ENCODE peak calls at places on chromosomes 13 and 19, in seven cellular contexts. One of them, this sample, is unnamed.

GRCh38 chr13:33349314-33349995 is 63.9 kb upstream of the STARD13 start:
- DNase-seq in fibroblast of the aortic adventitia: peak; percentile 9
- DNase-seq in aorta: peak; percentile 76
- DNase-seq in upper lobe of right lung: no peak
- DNase-seq in lower leg skin: no peak
- DNase-seq in right lobe of liver: peak; percentile 25
- DNase-seq in GM12864: no peak
- DNase-seq in this sample: no peak

GRCh38 chr19:54677217-54677616 is 14.4 kb downstream of the LILRB4 start:
- DNase-seq in lower leg skin: no peak
- DNase-seq in GM12864: no peak
- DNase-seq in aorta: no peak
- DNase-seq in fibroblast of the aortic adventitia: no peak
- DNase-seq in right lobe of liver: no peak
- DNase-seq in upper lobe of right lung: no peak
- DNase-seq in this sample: no peak

GRCh38 chr19:13839193-13839937 is 37.6 kb upstream of the NANOS3 start:
- DNase-seq in GM12864: peak; percentile 59
- DNase-seq in right lobe of liver: peak; percentile 89
- DNase-seq in fibroblast of the aortic adventitia: peak; percentile 83
- DNase-seq in aorta: peak; percentile 97
- DNase-seq in lower leg skin: peak; percentile 90
- DNase-seq in upper lobe of right lung: peak; percentile 93
- DNase-seq in this sample: peak; percentile 72

GRCh38 chr13:106357198-106357597 is 178.3 kb downstream of the EFNB2 start:
- DNase-seq in right lobe of liver: no peak
- DNase-seq in fibroblast of the aortic adventitia: peak; percentile 25
- DNase-seq in upper lobe of right lung: no peak
- DNase-seq in GM12864: no peak
- DNase-seq in lower leg skin: no peak
- DNase-seq in aorta: no peak
- DNase-seq in this sample: no peak

GRCh38 chr13:23462815-23463559 is 29.5 kb upstream of the SACS start:
- DNase-seq in GM12864: no peak
- DNase-seq in fibroblast of the aortic adventitia: peak; percentile 78
- DNase-seq in aorta: no peak
- DNase-seq in upper lobe of right lung: no peak
- DNase-seq in right lobe of liver: no peak
- DNase-seq in lower leg skin: no peak
- DNase-seq in this sample: no peak

GRCh38 chr13:73075546-73075945 is 16.7 kb downstream of the KLF5 start:
- DNase-seq in aorta: no peak
- DNase-seq in lower leg skin: no peak
- DNase-seq in upper lobe of right lung: no peak
- DNase-seq in right lobe of liver: no peak
- DNase-seq in GM12864: no peak
- DNase-seq in fibroblast of the aortic adventitia: no peak
- DNase-seq in this sample: no peak

GRCh38 chr19:10762656-10763055 is 44.8 kb downstream of the DNM2 start:
- DNase-seq in fibroblast of the aortic adventitia: no peak
- DNase-seq in aorta: no peak
- DNase-seq in GM12864: no peak
- DNase-seq in right lobe of liver: no peak
- DNase-seq in upper lobe of right lung: peak; percentile 72
- DNase-seq in lower leg skin: no peak
- DNase-seq in this sample: no peak

GRCh38 chr19:40578442-40578908 is 1.8 kb downstream of the SHKBP1 start:
- DNase-seq in aorta: no peak
- DNase-seq in GM12864: no peak
- DNase-seq in right lobe of liver: no peak
- DNase-seq in lower leg skin: no peak
- DNase-seq in fibroblast of the aortic adventitia: peak; percentile 33
- DNase-seq in upper lobe of right lung: no peak
- DNase-seq in this sample: no peak

GRCh38 chr13:110281736-110282135 is 25.2 kb downstream of the COL4A1 start:
- DNase-seq in right lobe of liver: no peak
- DNase-seq in lower leg skin: no peak
- DNase-seq in upper lobe of right lung: no peak
- DNase-seq in fibroblast of the aortic adventitia: no peak
- DNase-seq in GM12864: no peak
- DNase-seq in aorta: no peak
- DNase-seq in this sample: no peak

GRCh38 chr13:44819245-44819644 is 170.0 kb downstream of the NUFIP1 start:
- DNase-seq in GM12864: no peak
- DNase-seq in upper lobe of right lung: no peak
- DNase-seq in lower leg skin: no peak
- DNase-seq in right lobe of liver: no peak
- DNase-seq in fibroblast of the aortic adventitia: peak; percentile 75
- DNase-seq in aorta: no peak
- DNase-seq in this sample: peak; percentile 93

GRCh38 chr13:68190826-68191225 is 960.7 kb upstream of the PCDH9 start:
- DNase-seq in aorta: no peak
- DNase-seq in GM12864: no peak
- DNase-seq in fibroblast of the aortic adventitia: peak; percentile 2
- DNase-seq in upper lobe of right lung: no peak
- DNase-seq in right lobe of liver: no peak
- DNase-seq in lower leg skin: peak; percentile 23
- DNase-seq in this sample: peak; percentile 57

GRCh38 chr19:42122691-42123607 is 9.3 kb downstream of the POU2F2 start:
- DNase-seq in aorta: no peak
- DNase-seq in GM12864: no peak
- DNase-seq in lower leg skin: no peak
- DNase-seq in right lobe of liver: no peak
- DNase-seq in upper lobe of right lung: no peak
- DNase-seq in fibroblast of the aortic adventitia: no peak
- DNase-seq in this sample: no peak

GRCh38 chr13:89687066-89687465 is 1660.4 kb upstream of the MIR17HG start:
- DNase-seq in aorta: no peak
- DNase-seq in GM12864: no peak
- DNase-seq in right lobe of liver: no peak
- DNase-seq in lower leg skin: no peak
- DNase-seq in fibroblast of the aortic adventitia: no peak
- DNase-seq in upper lobe of right lung: no peak
- DNase-seq in this sample: peak; percentile 10

GRCh38 chr13:41780736-41781708 is 179.9 kb downstream of the VWA8 start:
- DNase-seq in aorta: no peak
- DNase-seq in GM12864: no peak
- DNase-seq in fibroblast of the aortic adventitia: peak; percentile 83
- DNase-seq in upper lobe of right lung: no peak
- DNase-seq in lower leg skin: no peak
- DNase-seq in right lobe of liver: no peak
- DNase-seq in this sample: peak; percentile 89

DNA sequence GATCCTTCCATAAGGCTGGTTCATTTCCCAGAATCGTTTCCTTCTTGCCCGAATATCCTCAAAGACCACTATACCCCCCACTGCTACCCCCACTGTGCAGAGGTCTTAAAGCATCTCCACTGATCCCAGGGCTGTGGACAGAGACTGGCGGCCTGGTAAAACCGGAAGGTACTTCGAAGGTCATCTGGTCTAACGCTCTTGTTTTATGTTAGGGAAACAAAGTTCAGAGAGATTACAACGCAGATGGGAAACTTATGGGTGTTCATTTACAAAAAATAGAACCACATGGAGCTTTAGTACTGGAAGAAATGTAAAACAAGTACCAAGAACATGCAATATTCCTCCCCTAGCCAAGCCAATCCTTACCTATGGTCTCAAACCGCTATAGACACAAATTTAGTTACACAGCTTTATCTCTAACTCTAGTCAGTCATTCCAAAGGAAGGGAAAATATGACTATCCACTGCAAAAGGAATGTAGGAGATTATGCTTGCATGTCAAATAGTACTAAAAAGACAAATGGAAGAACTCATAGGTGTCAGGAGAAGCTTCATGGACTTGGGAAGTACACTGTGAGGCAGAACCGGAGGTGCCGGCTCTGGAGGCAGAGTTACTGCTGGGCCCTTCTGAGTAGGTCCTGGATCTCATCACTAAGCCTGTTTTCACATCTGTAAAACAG is 97.6 kb downstream of the FOXO1 start:
- DNase-seq in right lobe of liver: no peak
- DNase-seq in aorta: no peak
- DNase-seq in GM12864: no peak
- DNase-seq in upper lobe of right lung: no peak
- DNase-seq in lower leg skin: no peak
- DNase-seq in fibroblast of the aortic adventitia: peak; percentile 56
- DNase-seq in this sample: peak; percentile 45
- H3K4me3 ChIP-seq in right lobe of liver: no peak overlapping the region
- H3K4me3 ChIP-seq in aorta: no peak overlapping the region
- H3K4me3 ChIP-seq in GM12864: no peak overlapping the region
- H3K4me3 ChIP-seq in upper lobe of right lung: no peak overlapping the region
- H3K4me3 ChIP-seq in lower leg skin: no peak overlapping the region
- H3K4me3 ChIP-seq in fibroblast of the aortic adventitia: no peak overlapping the region
- H3K4me3 ChIP-seq in this sample: no peak overlapping the region

GRCh38 chr19:3178973-3179738 is 587 bp downstream of the S1PR4 start:
- DNase-seq in right lobe of liver: peak; percentile 25
- DNase-seq in fibroblast of the aortic adventitia: no peak
- DNase-seq in lower leg skin: no peak
- DNase-seq in upper lobe of right lung: peak; percentile 72
- DNase-seq in GM12864: no peak
- DNase-seq in aorta: peak; percentile 73
- DNase-seq in this sample: no peak
- H3K4me3 ChIP-seq in right lobe of liver: peak overlapping the region; percentile 41
- H3K4me3 ChIP-seq in fibroblast of the aortic adventitia: no peak overlapping the region
- H3K4me3 ChIP-seq in lower leg skin: no peak overlapping the region
- H3K4me3 ChIP-seq in upper lobe of right lung: peak overlapping the region; percentile 51
- H3K4me3 ChIP-seq in GM12864: peak overlapping the region; percentile 74
- H3K4me3 ChIP-seq in aorta: no peak overlapping the region
- H3K4me3 ChIP-seq in this sample: no peak overlapping the region

GRCh38 chr19:18326772-18327171 is 3.9 kb upstream of the LSM4 start:
- DNase-seq in fibroblast of the aortic adventitia: no peak
- DNase-seq in upper lobe of right lung: no peak
- DNase-seq in lower leg skin: no peak
- DNase-seq in GM12864: no peak
- DNase-seq in right lobe of liver: no peak
- DNase-seq in aorta: no peak
- DNase-seq in this sample: no peak

GRCh38 chr19:18330865-18331264 is 8.0 kb upstream of the LSM4 start:
- DNase-seq in right lobe of liver: no peak
- DNase-seq in lower leg skin: no peak
- DNase-seq in fibroblast of the aortic adventitia: no peak
- DNase-seq in GM12864: no peak
- DNase-seq in upper lobe of right lung: no peak
- DNase-seq in aorta: no peak
- DNase-seq in this sample: no peak

GRCh38 chr19:18332917-18333530 is 7.4 kb upstream of the PGPEP1 start:
- DNase-seq in upper lobe of right lung: no peak
- DNase-seq in GM12864: no peak
- DNase-seq in fibroblast of the aortic adventitia: no peak
- DNase-seq in aorta: no peak
- DNase-seq in lower leg skin: no peak
- DNase-seq in right lobe of liver: no peak
- DNase-seq in this sample: no peak

GRCh38 chr19:18329035-18329376 is 6.1 kb upstream of the LSM4 start:
- DNase-seq in right lobe of liver: no peak
- DNase-seq in upper lobe of right lung: no peak
- DNase-seq in lower leg skin: no peak
- DNase-seq in fibroblast of the aortic adventitia: no peak
- DNase-seq in aorta: no peak
- DNase-seq in GM12864: no peak
- DNase-seq in this sample: no peak

GRCh38 chr19:18328340-18329034 is 5.6 kb upstream of the LSM4 start:
- DNase-seq in fibroblast of the aortic adventitia: peak; percentile 99
- DNase-seq in aorta: peak; percentile 91
- DNase-seq in right lobe of liver: peak; percentile 83
- DNase-seq in GM12864: peak; percentile 90
- DNase-seq in upper lobe of right lung: peak; percentile 83
- DNase-seq in lower leg skin: peak; percentile 97
- DNase-seq in this sample: peak; percentile 98
- H3K4me3 ChIP-seq in fibroblast of the aortic adventitia: peak overlapping the region; percentile 64
- H3K4me3 ChIP-seq in aorta: no peak overlapping the region
- H3K4me3 ChIP-seq in right lobe of liver: peak overlapping the region; percentile 25
- H3K4me3 ChIP-seq in GM12864: peak overlapping the region; percentile 52
- H3K4me3 ChIP-seq in upper lobe of right lung: peak overlapping the region; percentile 28
- H3K4me3 ChIP-seq in lower leg skin: no peak overlapping the region
- H3K4me3 ChIP-seq in this sample: peak overlapping the region; percentile 35

DNA sequence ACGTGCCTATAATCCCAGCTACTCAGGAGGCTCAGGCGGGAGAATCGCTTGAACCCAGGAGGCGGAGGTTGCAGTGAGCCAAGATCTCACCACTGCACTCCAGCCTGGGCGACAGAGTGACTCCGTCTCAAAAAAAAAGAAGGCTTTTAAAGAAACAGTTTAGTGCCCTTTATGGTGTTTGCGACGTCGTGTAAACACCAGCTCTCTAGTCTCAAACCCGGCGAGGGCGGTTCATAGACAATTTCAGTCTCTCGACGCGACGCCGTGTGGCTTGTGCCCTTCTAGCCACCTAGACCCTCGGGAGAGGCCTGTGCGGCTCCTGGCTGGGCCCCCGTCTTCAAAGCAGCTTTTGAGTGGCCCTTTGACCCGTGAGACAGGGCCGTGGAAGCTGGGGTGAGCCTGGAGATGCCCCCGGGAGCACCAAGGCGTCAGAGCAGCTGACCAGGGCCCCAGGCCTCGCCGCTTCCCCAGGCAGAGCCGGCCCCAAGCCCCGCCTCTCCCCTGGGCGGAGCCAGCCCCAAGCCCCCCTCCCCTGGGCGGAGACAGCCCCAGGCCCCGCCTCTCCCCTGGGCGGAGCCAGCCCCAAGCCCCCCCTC is 5.0 kb upstream of the MADCAM1 start:
- DNase-seq in lower leg skin: no peak
- DNase-seq in aorta: no peak
- DNase-seq in upper lobe of right lung: no peak
- DNase-seq in right lobe of liver: no peak
- DNase-seq in fibroblast of the aortic adventitia: no peak
- DNase-seq in GM12864: no peak
- DNase-seq in this sample: no peak
- H3K4me3 ChIP-seq in lower leg skin: no peak overlapping the region
- H3K4me3 ChIP-seq in aorta: no peak overlapping the region
- H3K4me3 ChIP-seq in upper lobe of right lung: no peak overlapping the region
- H3K4me3 ChIP-seq in right lobe of liver: no peak overlapping the region
- H3K4me3 ChIP-seq in fibroblast of the aortic adventitia: no peak overlapping the region
- H3K4me3 ChIP-seq in GM12864: no peak overlapping the region
- H3K4me3 ChIP-seq in this sample: no peak overlapping the region